ENCODE peak calls at places on chromosome 6, in four cellular contexts. M is body of pancreas, V is sigmoid colon, O is A549. L is an unnamed sample.

GRCh38 chr6:116649129-116649528 is 19.4 kb downstream of the ZUP1 start:
- DNase-seq in M (no peak), V (no peak), O (no peak), L (no peak)

GRCh38 chr6:56282391-56282790 is 35.0 kb upstream of the COL21A1 start:
- DNase-seq in M (no peak), V (no peak), O (no peak), L (no peak)

GRCh38 chr6:168239374-168239773 is 80.2 kb downstream of the DACT2 start:
- DNase-seq in M (no peak), V (no peak), O (no peak), L (no peak)

GRCh38 chr6:68559716-68560115 is 75.4 kb upstream of the ADGRB3 start:
- DNase-seq in M (no peak), V (no peak), O (no peak), L (no peak)

GRCh38 chr6:18820725-18821124 is 433.6 kb downstream of the RNF144B start:
- DNase-seq in M (no peak), V (no peak), O (no peak), L (no peak)

GRCh38 chr6:35436071-35436865 is 15.9 kb upstream of the FANCE start:
- DNase-seq in M (no peak), V (no peak), O (no peak), L (no peak)

GRCh38 chr6:110476046-110476849 is at the start of gene SLC22A16:
- DNase-seq in M (peak; percentile 23), V (no peak), O (no peak), L (peak; percentile 68)

GRCh38 chr6:117072134-117072533 is 193.2 kb upstream of the VGLL2 start:
- DNase-seq in M (no peak), V (no peak), O (no peak), L (no peak)

GRCh38 chr6:11343963-11344714 is 111.7 kb upstream of the NEDD9 start:
- DNase-seq in M (no peak), V (no peak), O (peak; percentile 84), L (no peak)

GRCh38 chr6:54085526-54085925 is 25.7 kb upstream of the MLIP start:
- DNase-seq in M (no peak), V (no peak), O (peak; percentile 10), L (no peak)

DNA sequence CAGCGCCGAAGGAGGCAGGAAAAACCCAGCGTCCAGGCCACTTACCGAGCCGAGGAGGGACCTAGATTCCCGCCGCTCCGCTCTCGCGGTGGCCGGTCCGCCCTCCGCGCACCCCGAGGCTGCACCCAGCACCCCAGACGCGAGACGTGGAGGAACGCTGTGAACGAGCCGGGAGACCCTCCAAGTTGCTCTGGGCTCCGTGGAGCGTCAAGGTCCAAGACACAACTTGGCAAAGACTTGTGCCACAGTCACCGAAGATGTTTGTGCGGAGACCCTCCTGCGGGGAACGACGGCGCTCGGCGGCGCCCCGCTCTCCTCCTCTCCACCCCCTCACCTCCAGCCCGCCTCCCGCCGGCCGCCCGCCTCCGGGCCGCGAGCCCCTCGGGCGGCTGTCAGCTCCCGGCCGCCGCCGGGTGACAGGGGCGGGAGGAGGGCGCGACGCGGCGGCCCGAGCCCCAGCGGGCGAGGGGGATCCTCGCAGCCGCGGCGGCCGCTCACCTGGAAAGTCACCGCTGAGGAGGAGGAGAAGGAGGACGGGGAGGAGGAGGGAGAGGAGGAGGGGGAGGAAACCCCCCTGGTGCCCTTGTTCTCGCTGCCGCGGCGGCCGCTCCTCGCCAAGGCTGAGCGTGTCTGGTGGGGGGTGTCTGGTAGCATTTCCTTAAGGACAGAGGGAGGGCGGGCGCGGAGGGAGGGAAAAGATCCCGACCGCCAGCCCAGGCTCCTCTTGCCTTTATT is 637 bp upstream of the HIVEP2 start:
- DNase-seq in M (peak; percentile 68), V (no peak), O (peak; percentile 59), L (peak; percentile 92)
- TF ChIP-seq POLR2A in M (no peak), V (no peak), O (no peak), L (no peak)

GRCh38 chr6:150153905-150154492 is 11.2 kb downstream of the PPP1R14C start:
- DNase-seq in M (no peak), V (no peak), O (no peak), L (no peak)

GRCh38 chr6:150159757-150160156 is 16.9 kb downstream of the PPP1R14C start:
- DNase-seq in M (no peak), V (no peak), O (no peak), L (no peak)

GRCh38 chr6:150152891-150153876 is 10.3 kb downstream of the PPP1R14C start:
- DNase-seq in M (no peak), V (no peak), O (no peak), L (no peak)

GRCh38 chr6:150156460-150156859 is 13.6 kb downstream of the PPP1R14C start:
- DNase-seq in M (no peak), V (no peak), O (no peak), L (no peak)

DNA sequence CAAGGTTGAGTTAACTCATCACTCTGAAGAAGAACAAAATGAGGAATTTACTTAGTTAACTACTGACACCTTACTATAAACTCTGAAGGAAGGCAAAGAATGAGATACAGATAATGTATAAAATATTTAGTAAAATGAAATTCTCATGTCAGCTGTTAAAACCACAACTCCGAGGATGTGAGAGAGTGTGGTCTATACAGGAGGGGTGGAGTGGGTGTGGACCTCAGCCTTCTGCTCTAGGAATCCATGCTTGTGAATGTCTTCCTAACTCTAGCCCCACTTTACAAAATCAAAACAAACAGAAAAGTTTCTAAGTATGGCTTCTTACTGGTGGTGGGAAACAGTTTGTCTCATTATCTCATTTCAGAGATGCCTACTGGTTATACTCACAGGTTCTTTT is 14.2 kb downstream of the PPP1R14C start:
- DNase-seq in M (no peak), V (no peak), O (no peak), L (no peak)
- TF ChIP-seq POLR2A in M (no peak), V (no peak), O (no peak), L (no peak)

DNA sequence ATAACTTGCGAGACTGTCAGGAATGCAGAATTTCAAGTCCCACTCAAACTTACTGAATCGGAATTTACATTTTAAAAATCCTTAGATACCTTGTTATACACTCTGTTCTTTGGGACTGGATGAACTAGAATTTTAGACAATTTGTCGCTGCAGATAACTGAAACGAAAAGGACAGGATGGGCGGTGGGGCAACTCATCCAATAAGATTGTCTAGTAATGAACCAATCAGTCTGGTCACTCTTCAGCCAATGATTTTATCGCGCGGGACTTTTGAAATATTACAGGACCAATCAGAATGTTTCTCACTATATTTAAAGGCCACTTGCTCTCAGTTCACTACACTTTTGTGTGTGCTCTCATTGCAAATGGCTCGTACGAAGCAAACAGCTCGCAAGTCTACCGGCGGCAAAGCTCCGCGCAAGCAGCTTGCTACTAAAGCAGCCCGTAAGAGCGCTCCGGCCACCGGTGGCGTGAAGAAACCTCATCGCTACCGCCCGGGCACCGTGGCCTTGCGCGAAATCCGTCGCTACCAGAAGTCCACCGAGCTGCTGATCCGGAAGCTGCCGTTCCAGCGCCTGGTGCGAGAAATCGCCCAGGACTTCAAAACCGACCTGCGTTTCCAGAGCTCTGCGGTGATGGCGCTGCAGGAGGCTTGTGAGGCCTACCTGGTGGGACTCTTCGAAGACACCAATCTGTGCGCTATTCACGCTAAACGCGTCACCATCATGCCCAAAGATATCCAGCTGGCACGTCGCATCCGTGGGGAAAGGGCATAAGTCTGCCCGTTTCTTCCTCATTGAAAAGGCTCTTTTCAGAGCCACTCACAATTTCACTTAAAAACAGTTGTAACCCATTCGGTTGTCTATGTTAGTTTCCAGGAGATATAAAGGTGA is 41.9 kb upstream of the HFE start:
- DNase-seq in M (peak; percentile 81), V (peak; percentile 94), O (peak; percentile 86), L (peak; percentile 95)
- TF ChIP-seq POLR2A in M (peak; percentile 90), V (peak; percentile 93), O (peak; percentile 83), L (peak; percentile 47)

GRCh38 chr6:121436966-121437756 is 1.7 kb downstream of the GJA1 start:
- DNase-seq in M (peak; percentile 46), V (peak; percentile 75), O (peak; percentile 54), L (no peak)

GRCh38 chr6:121435444-121436069 is at the start of gene GJA1:
- DNase-seq in M (no peak), V (no peak), O (peak; percentile 79), L (no peak)

GRCh38 chr6:121439456-121440250 is 4.2 kb downstream of the GJA1 start:
- DNase-seq in M (no peak), V (no peak), O (no peak), L (no peak)

GRCh38 chr6:121436172-121436965 is 923 bp downstream of the GJA1 start:
- DNase-seq in M (no peak), V (no peak), O (peak; percentile 14), L (no peak)

GRCh38 chr6:121437861-121438651 is 2.6 kb downstream of the GJA1 start:
- DNase-seq in M (peak; percentile 15), V (no peak), O (peak; percentile 47), L (no peak)
- TF ChIP-seq POLR2A in M (peak; percentile 31), V (no peak), O (no peak), L (peak; percentile 11)

L was measured in esophagus muscularis mucosa.